ENCODE peak calls at places on chromosomes 7 and 10, in seven cellular contexts. M is uterus, Q is brain microvascular endothelial cell, Z is GM23338, S is bronchial epithelial cell, T is PC-3, O is esophagus muscularis mucosa. X is an unnamed sample.
A peak's percentile ranks its signal among the peaks of the same experiment; 100 is the strongest.

GRCh38 chr7:45446195-45446944 is 127.8 kb upstream of the ADCY1 start:
- DNase-seq in O (no peak), Z (no peak), Q (no peak), S (peak; percentile 94), T (peak; percentile 67), M (no peak), X (no peak)

GRCh38 chr10:23291551-23292334 is 52.9 kb downstream of the C10orf67 start:
- DNase-seq in S (no peak), O (no peak), M (no peak), Q (no peak), T (no peak), Z (no peak), X (no peak)

GRCh38 chr7:8638076-8638475 is 204.7 kb downstream of the NXPH1 start:
- DNase-seq in Z (no peak), Q (no peak), M (no peak), O (no peak), T (peak; percentile 24), S (no peak), X (peak; percentile 3)

GRCh38 chr10:70558295-70558694 is 44.2 kb downstream of the PRF1 start:
- DNase-seq in Q (no peak), T (no peak), O (no peak), Z (no peak), M (no peak), S (no peak), X (peak; percentile 35)

GRCh38 chr7:69575651-69576050 is 22.6 kb upstream of the AUTS2 start:
- DNase-seq in M (no peak), S (no peak), Q (no peak), T (no peak), Z (no peak), O (no peak), X (no peak)

GRCh38 chr10:34292178-34292565 is 522.9 kb downstream of the PARD3 start:
- DNase-seq in Z (no peak), O (no peak), T (no peak), Q (no peak), M (no peak), S (no peak), X (no peak)

GRCh38 chr7:150410680-150411346 is 31.7 kb downstream of the ZNF775 start:
- DNase-seq in O (no peak), Z (no peak), Q (no peak), M (no peak), S (no peak), T (no peak), X (peak; percentile 18)

GRCh38 chr10:79145517-79146470 is 77.0 kb downstream of the ZMIZ1 start:
- DNase-seq in T (peak; percentile 58), Z (no peak), M (no peak), S (no peak), O (no peak), Q (no peak), X (peak; percentile 56)

GRCh38 chr10:123380491-123381085 is 226.4 kb downstream of the BUB3 start:
- DNase-seq in T (peak; percentile 69), Q (no peak), S (peak; percentile 62), O (no peak), Z (peak; percentile 37), M (no peak), X (no peak)

GRCh38 chr10:26939290-26939956 is 78.7 kb upstream of the ABI1 start:
- DNase-seq in T (no peak), O (no peak), Z (peak; percentile 31), S (no peak), M (no peak), Q (no peak), X (peak; percentile 19)
- H3K36me3 ChIP-seq in T (no peaks in the 10 kb centered on the region), O (no peaks in the 10 kb centered on the region), Z (no peaks in the 10 kb centered on the region), S (no peaks in the 10 kb centered on the region), M (no peaks in the 10 kb centered on the region), Q (no peaks in the 10 kb centered on the region), X (no peaks in the 10 kb centered on the region)

GRCh38 chr10:15473401-15473777 is 102.3 kb upstream of the FAM171A1 start:
- DNase-seq in Q (no peak), O (no peak), S (no peak), Z (no peak), M (no peak), T (no peak), X (no peak)

GRCh38 chr10:15478950-15479349 is 107.9 kb upstream of the FAM171A1 start:
- DNase-seq in T (no peak), Z (no peak), M (no peak), Q (no peak), O (no peak), S (no peak), X (no peak)

GRCh38 chr10:15474671-15475070 is 103.6 kb upstream of the FAM171A1 start:
- DNase-seq in M (no peak), Q (no peak), S (no peak), O (no peak), T (no peak), Z (no peak), X (no peak)

GRCh38 chr10:15478429-15478828 is 107.3 kb upstream of the FAM171A1 start:
- DNase-seq in O (no peak), M (no peak), T (no peak), Z (peak; percentile 16), S (no peak), Q (no peak), X (peak; percentile 35)

GRCh38 chr10:15476337-15476736 is 105.2 kb upstream of the FAM171A1 start:
- DNase-seq in S (no peak), O (no peak), Q (no peak), T (no peak), M (no peak), Z (no peak), X (no peak)
- H3K27me3 ChIP-seq in S (no peaks in the 10 kb centered on the region), O (no peaks in the 10 kb centered on the region), Q (no peaks in the 10 kb centered on the region), T (peaks cover 5% of the 10 kb centered on the region), M (no peaks in the 10 kb centered on the region), Z (peaks cover 95% of the 10 kb centered on the region), X (peaks cover 56% of the 10 kb centered on the region)

DNA sequence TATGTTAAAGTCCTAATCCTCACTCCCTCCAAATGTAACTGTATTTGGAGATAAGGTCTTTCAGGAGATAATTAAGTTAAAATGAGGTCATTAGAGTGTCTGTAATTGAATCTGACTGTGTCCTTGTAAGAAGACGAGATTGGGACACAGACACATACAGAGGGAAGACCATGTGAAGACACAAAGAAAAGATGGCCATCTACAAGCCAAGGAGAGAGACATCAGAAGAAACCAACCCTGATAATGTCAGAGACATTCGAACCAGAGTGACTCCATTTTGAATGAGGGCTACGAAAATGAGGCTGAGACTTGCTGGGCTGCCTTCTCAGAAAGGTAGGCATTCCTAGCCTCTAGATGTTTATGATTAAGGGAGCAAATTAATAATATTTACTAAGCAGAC is 542 bp upstream of the SAMD9L start:
- DNase-seq in T (no peak), O (no peak), Z (no peak), S (no peak), M (no peak), Q (no peak), X (no peak)
- H3K4me3 ChIP-seq in T (no peak overlapping the region), O (peak overlapping the region; percentile 46), Z (no peak overlapping the region), S (no peak overlapping the region), M (no peak overlapping the region), Q (no peak overlapping the region), X (no peak overlapping the region)

GRCh38 chr10:359093-359492 is 223.8 kb downstream of the ZMYND11 start:
- DNase-seq in Q (no peak), O (no peak), T (no peak), M (no peak), S (no peak), Z (no peak), X (no peak)
- H3K36me3 ChIP-seq in Q (peaks cover 14% of the 10 kb centered on the region), O (peaks cover 91% of the 10 kb centered on the region), T (no peaks in the 10 kb centered on the region), M (no peaks in the 10 kb centered on the region), S (no peaks in the 10 kb centered on the region), Z (no peaks in the 10 kb centered on the region), X (peaks cover 1% of the 10 kb centered on the region)

DNA sequence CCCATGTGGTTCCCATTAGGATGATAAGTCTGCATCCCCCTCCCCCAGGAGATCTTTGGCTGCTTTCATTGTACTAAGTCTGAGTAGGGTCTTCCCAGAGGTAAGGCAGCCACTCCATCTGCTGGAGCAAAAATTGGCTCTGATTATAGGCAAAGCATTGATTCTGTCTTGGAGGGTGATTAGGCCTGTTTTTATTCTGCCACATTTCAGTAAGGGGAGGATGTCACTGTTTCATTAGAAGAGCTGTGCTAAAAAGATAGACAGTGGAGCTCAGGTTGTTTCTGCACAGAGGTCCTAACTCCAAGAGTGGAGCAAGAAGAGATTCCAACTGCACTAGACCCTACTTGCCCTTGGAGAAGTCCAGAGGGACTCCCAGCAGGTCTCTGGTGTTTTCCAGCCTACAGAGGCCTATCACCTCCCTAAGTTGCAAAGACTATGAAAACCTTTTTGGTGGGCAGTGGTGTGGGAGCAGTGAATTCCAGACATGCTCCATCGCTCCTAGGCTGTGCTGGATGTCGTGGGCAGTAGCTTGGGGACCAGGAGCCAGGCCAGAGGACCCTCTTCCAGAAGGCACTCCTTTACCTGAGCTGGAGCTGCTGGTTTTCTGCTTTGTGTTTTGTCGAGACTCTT is 7.2 kb upstream of the HOXA2 start:
- DNase-seq in T (no peak), S (no peak), Z (no peak), M (no peak), Q (no peak), O (no peak), X (peak; percentile 49)
- H3K27me3 ChIP-seq in T (no peaks in the 10 kb centered on the region), S (peaks cover 72% of the 10 kb centered on the region), Z (peaks cover 97% of the 10 kb centered on the region), M (no peaks in the 10 kb centered on the region), Q (peaks cover 92% of the 10 kb centered on the region), O (no peaks in the 10 kb centered on the region), X (peaks cover 97% of the 10 kb centered on the region)

DNA sequence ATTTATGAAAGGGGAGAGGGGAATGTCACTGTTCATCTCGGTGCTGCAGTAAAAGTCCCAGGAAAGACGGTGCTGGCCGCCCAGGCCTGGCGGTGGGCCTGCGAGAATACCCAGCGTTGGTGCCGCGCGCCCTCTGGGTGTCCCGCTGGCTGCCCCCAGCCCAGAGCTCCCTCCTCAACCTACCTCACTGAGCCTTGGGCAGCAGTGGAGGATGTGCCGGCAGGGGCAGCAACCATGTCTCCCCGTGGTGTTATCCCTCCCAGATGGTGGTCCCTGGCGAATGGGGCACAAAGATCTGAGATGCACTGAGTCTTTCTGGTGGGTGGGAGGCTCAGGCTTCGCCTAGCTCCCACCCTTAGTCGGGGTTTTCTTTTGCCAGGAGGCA is 9.4 kb upstream of the TLX1 start:
- DNase-seq in Q (no peak), Z (no peak), S (no peak), M (no peak), O (no peak), T (no peak), X (peak; percentile 75)
- H3K4me3 ChIP-seq in Q (no peak overlapping the region), Z (peak overlapping the region; percentile 51), S (no peak overlapping the region), M (peak overlapping the region; percentile 35), O (peak overlapping the region; percentile 53), T (no peak overlapping the region), X (no peak overlapping the region)